ENCODE peak calls at places on chromosomes 11 and 22, in nine cellular contexts. One of them, this sample, is unnamed. For H3K9me3, the result is how much of the 10 kb centered on the place peaks cover.

GRCh38 chr22:44573451-44573850 is 75.4 kb upstream of the RTL6 start:
- DNase-seq in stomach: peak
- DNase-seq in spleen: no peak
- DNase-seq in prostate gland: no peak
- DNase-seq in esophagus muscularis mucosa: no peak
- DNase-seq in K562: no peak
- DNase-seq in HCT116: no peak
- DNase-seq in Panc1: no peak
- DNase-seq in transverse colon: no peak
- DNase-seq in this sample: no peak

GRCh38 chr22:49010086-49010863 is 817.4 kb downstream of the BRD1 start:
- DNase-seq in Panc1: no peak
- DNase-seq in stomach: peak
- DNase-seq in K562: no peak
- DNase-seq in spleen: peak
- DNase-seq in prostate gland: no peak
- DNase-seq in esophagus muscularis mucosa: peak
- DNase-seq in HCT116: no peak
- DNase-seq in transverse colon: no peak
- DNase-seq in this sample: no peak

GRCh38 chr11:28976801-28977145 is 868.6 kb downstream of the METTL15 start:
- DNase-seq in stomach: no peak
- DNase-seq in transverse colon: no peak
- DNase-seq in HCT116: no peak
- DNase-seq in K562: no peak
- DNase-seq in esophagus muscularis mucosa: no peak
- DNase-seq in prostate gland: no peak
- DNase-seq in Panc1: no peak
- DNase-seq in spleen: no peak
- DNase-seq in this sample: no peak

GRCh38 chr11:68591719-68592118 is 92.6 kb upstream of the GAL start:
- DNase-seq in transverse colon: no peak
- DNase-seq in spleen: no peak
- DNase-seq in stomach: no peak
- DNase-seq in prostate gland: no peak
- DNase-seq in Panc1: no peak
- DNase-seq in HCT116: no peak
- DNase-seq in K562: no peak
- DNase-seq in esophagus muscularis mucosa: no peak
- DNase-seq in this sample: no peak

GRCh38 chr11:45332486-45332934 is 46.4 kb upstream of the SYT13 start:
- DNase-seq in Panc1: no peak
- DNase-seq in HCT116: peak
- DNase-seq in transverse colon: peak
- DNase-seq in prostate gland: no peak
- DNase-seq in stomach: peak
- DNase-seq in spleen: no peak
- DNase-seq in K562: peak
- DNase-seq in esophagus muscularis mucosa: peak
- DNase-seq in this sample: no peak

GRCh38 chr22:38272373-38273134 is at the start of gene TMEM184B:
- DNase-seq in spleen: peak
- DNase-seq in transverse colon: peak
- DNase-seq in K562: peak
- DNase-seq in esophagus muscularis mucosa: no peak
- DNase-seq in Panc1: no peak
- DNase-seq in prostate gland: peak
- DNase-seq in stomach: peak
- DNase-seq in HCT116: peak
- DNase-seq in this sample: peak

GRCh38 chr22:49577168-49578060 is 250.3 kb downstream of the BRD1 start:
- DNase-seq in K562: no peak
- DNase-seq in Panc1: no peak
- DNase-seq in spleen: peak
- DNase-seq in esophagus muscularis mucosa: no peak
- DNase-seq in prostate gland: no peak
- DNase-seq in stomach: peak
- DNase-seq in HCT116: no peak
- DNase-seq in transverse colon: peak
- DNase-seq in this sample: no peak

GRCh38 chr11:11293798-11294611 is 59.0 kb downstream of the CSNK2A3 start:
- DNase-seq in spleen: no peak
- DNase-seq in Panc1: no peak
- DNase-seq in transverse colon: no peak
- DNase-seq in esophagus muscularis mucosa: no peak
- DNase-seq in stomach: no peak
- DNase-seq in K562: no peak
- DNase-seq in HCT116: no peak
- DNase-seq in prostate gland: no peak
- DNase-seq in this sample: no peak

GRCh38 chr11:82004537-82005213 is 729.0 kb downstream of the FAM181B start:
- DNase-seq in transverse colon: no peak
- DNase-seq in K562: no peak
- DNase-seq in prostate gland: no peak
- DNase-seq in spleen: no peak
- DNase-seq in Panc1: no peak
- DNase-seq in HCT116: no peak
- DNase-seq in stomach: no peak
- DNase-seq in esophagus muscularis mucosa: no peak
- DNase-seq in this sample: no peak

GRCh38 chr11:131658952-131659351 is 288.5 kb downstream of the NTM start:
- DNase-seq in spleen: no peak
- DNase-seq in transverse colon: no peak
- DNase-seq in esophagus muscularis mucosa: no peak
- DNase-seq in K562: no peak
- DNase-seq in HCT116: no peak
- DNase-seq in prostate gland: no peak
- DNase-seq in Panc1: no peak
- DNase-seq in stomach: no peak
- DNase-seq in this sample: no peak

GRCh38 chr11:103547009-103547408 is 437.8 kb downstream of the DYNC2H1 start:
- DNase-seq in spleen: no peak
- DNase-seq in esophagus muscularis mucosa: no peak
- DNase-seq in Panc1: no peak
- DNase-seq in prostate gland: no peak
- DNase-seq in transverse colon: no peak
- DNase-seq in HCT116: no peak
- DNase-seq in K562: no peak
- DNase-seq in stomach: no peak
- DNase-seq in this sample: no peak

GRCh38 chr11:72924568-72925190 is 110.5 kb downstream of the ATG16L2 start:
- DNase-seq in esophagus muscularis mucosa: no peak
- DNase-seq in prostate gland: no peak
- DNase-seq in K562: no peak
- DNase-seq in transverse colon: no peak
- DNase-seq in stomach: no peak
- DNase-seq in Panc1: peak
- DNase-seq in HCT116: peak
- DNase-seq in spleen: no peak
- DNase-seq in this sample: no peak

GRCh38 chr11:57899378-57899777 is 124.3 kb upstream of the OR9Q1 start:
- DNase-seq in Panc1: no peak
- DNase-seq in transverse colon: peak
- DNase-seq in esophagus muscularis mucosa: no peak
- DNase-seq in spleen: no peak
- DNase-seq in prostate gland: no peak
- DNase-seq in stomach: no peak
- DNase-seq in HCT116: no peak
- DNase-seq in K562: no peak
- DNase-seq in this sample: no peak

GRCh38 chr11:76859708-76860233 is 947 bp upstream of the ACER3 start:
- DNase-seq in spleen: no peak
- DNase-seq in esophagus muscularis mucosa: no peak
- DNase-seq in stomach: no peak
- DNase-seq in prostate gland: no peak
- DNase-seq in Panc1: no peak
- DNase-seq in transverse colon: no peak
- DNase-seq in HCT116: no peak
- DNase-seq in K562: no peak
- DNase-seq in this sample: no peak

GRCh38 chr11:74612877-74613276 is 20.5 kb downstream of the POLD3 start:
- DNase-seq in prostate gland: peak
- DNase-seq in esophagus muscularis mucosa: no peak
- DNase-seq in Panc1: no peak
- DNase-seq in K562: no peak
- DNase-seq in transverse colon: no peak
- DNase-seq in stomach: no peak
- DNase-seq in HCT116: no peak
- DNase-seq in spleen: no peak
- DNase-seq in this sample: no peak

GRCh38 chr22:23282089-23282501 is 101.8 kb downstream of the BCR start:
- DNase-seq in transverse colon: peak
- DNase-seq in esophagus muscularis mucosa: no peak
- DNase-seq in prostate gland: peak
- DNase-seq in HCT116: peak
- DNase-seq in stomach: peak
- DNase-seq in spleen: no peak
- DNase-seq in K562: no peak
- DNase-seq in Panc1: no peak
- DNase-seq in this sample: peak

GRCh38 chr22:36608987-36609386 is 80.0 kb upstream of the EIF3D start:
- DNase-seq in stomach: no peak
- DNase-seq in Panc1: no peak
- DNase-seq in transverse colon: no peak
- DNase-seq in HCT116: no peak
- DNase-seq in prostate gland: no peak
- DNase-seq in spleen: no peak
- DNase-seq in esophagus muscularis mucosa: no peak
- DNase-seq in K562: no peak
- DNase-seq in this sample: no peak

GRCh38 chr22:36611241-36611976 is 82.4 kb upstream of the EIF3D start:
- DNase-seq in spleen: no peak
- DNase-seq in transverse colon: no peak
- DNase-seq in esophagus muscularis mucosa: no peak
- DNase-seq in HCT116: no peak
- DNase-seq in Panc1: no peak
- DNase-seq in K562: no peak
- DNase-seq in prostate gland: no peak
- DNase-seq in stomach: no peak
- DNase-seq in this sample: no peak

GRCh38 chr22:36612458-36612857 is 83.5 kb upstream of the EIF3D start:
- DNase-seq in HCT116: no peak
- DNase-seq in stomach: no peak
- DNase-seq in esophagus muscularis mucosa: no peak
- DNase-seq in Panc1: no peak
- DNase-seq in transverse colon: no peak
- DNase-seq in spleen: no peak
- DNase-seq in prostate gland: no peak
- DNase-seq in K562: no peak
- DNase-seq in this sample: no peak

GRCh38 chr22:36610056-36610455 is 81.1 kb upstream of the EIF3D start:
- DNase-seq in Panc1: no peak
- DNase-seq in HCT116: no peak
- DNase-seq in stomach: no peak
- DNase-seq in esophagus muscularis mucosa: no peak
- DNase-seq in prostate gland: no peak
- DNase-seq in transverse colon: no peak
- DNase-seq in K562: no peak
- DNase-seq in spleen: no peak
- DNase-seq in this sample: no peak

GRCh38 chr22:36610567-36610966 is 81.6 kb upstream of the EIF3D start:
- DNase-seq in K562: no peak
- DNase-seq in stomach: no peak
- DNase-seq in HCT116: no peak
- DNase-seq in Panc1: no peak
- DNase-seq in transverse colon: no peak
- DNase-seq in prostate gland: no peak
- DNase-seq in esophagus muscularis mucosa: no peak
- DNase-seq in spleen: no peak
- DNase-seq in this sample: no peak
- H3K9me3 ChIP-seq in K562: under half
- H3K9me3 ChIP-seq in stomach: under half
- H3K9me3 ChIP-seq in HCT116: under half
- H3K9me3 ChIP-seq in Panc1: under half
- H3K9me3 ChIP-seq in transverse colon: under half
- H3K9me3 ChIP-seq in prostate gland: under half
- H3K9me3 ChIP-seq in esophagus muscularis mucosa: under half
- H3K9me3 ChIP-seq in spleen: under half
- H3K9me3 ChIP-seq in this sample: under half

GRCh38 chr11:80533463-80533862 is 1092.6 kb upstream of the TENM4 start:
- DNase-seq in prostate gland: no peak
- DNase-seq in stomach: no peak
- DNase-seq in Panc1: no peak
- DNase-seq in transverse colon: no peak
- DNase-seq in esophagus muscularis mucosa: no peak
- DNase-seq in K562: no peak
- DNase-seq in HCT116: no peak
- DNase-seq in spleen: no peak
- DNase-seq in this sample: no peak
- TF ChIP-seq POLR2AphosphoS5 in prostate gland: no peak
- TF ChIP-seq POLR2AphosphoS5 in stomach: no peak
- TF ChIP-seq POLR2AphosphoS5 in Panc1: no peak
- TF ChIP-seq POLR2AphosphoS5 in transverse colon: no peak
- TF ChIP-seq POLR2AphosphoS5 in esophagus muscularis mucosa: no peak
- TF ChIP-seq POLR2AphosphoS5 in K562: no peak
- TF ChIP-seq POLR2AphosphoS5 in HCT116: no peak
- TF ChIP-seq POLR2AphosphoS5 in spleen: no peak
- TF ChIP-seq POLR2AphosphoS5 in this sample: no peak

DNA sequence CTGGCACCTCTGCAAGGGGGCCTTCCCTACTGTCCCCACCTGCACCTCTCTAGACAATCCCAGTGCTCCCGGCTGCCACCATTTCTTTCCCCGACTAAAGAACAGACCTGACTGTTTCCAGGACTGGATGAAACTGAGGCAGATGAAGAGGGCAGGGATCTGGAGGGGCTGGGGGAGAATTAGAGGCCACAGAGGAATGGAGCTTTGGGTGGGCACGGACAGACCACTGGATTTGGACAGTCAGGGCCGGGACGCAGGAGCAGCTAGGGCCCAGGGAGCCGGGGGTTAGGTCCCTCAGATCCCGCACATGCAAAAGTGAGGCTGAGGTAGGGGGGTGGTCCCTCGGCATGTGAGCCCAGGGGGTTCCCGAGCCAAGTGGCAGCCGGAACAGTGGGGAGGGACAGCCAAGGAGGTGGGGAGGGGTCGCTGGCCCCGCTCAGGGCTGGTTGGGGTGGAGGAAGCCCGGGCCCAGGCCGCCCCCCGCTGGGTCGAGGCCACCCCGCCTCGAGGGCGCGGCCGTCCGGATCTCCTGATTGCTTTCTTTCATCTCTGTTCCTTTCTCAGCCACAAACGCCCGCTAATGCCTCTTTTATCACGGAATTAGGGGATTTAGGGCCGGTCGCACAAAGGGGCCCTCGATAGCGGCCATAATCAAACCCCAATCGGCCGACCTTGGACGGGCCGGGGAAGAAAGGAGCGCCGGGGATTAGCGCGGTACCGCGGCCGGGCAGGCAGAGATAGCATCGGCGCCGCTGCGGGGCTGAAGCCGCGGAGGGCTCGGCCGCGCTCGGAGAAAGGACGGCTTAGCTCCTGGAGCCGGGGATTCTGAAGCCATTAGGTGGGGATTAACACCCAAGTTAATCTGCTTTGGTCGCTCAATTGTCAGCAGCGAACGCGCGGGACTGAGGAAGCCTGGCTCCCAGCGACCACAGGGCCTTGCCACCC is 9.3 kb downstream of the SLC25A1 start:
- DNase-seq in K562: peak
- DNase-seq in Panc1: no peak
- DNase-seq in transverse colon: no peak
- DNase-seq in HCT116: no peak
- DNase-seq in prostate gland: no peak
- DNase-seq in esophagus muscularis mucosa: no peak
- DNase-seq in spleen: no peak
- DNase-seq in stomach: no peak
- DNase-seq in this sample: no peak
- H3K4me3 ChIP-seq in K562: peak
- H3K4me3 ChIP-seq in Panc1: peak
- H3K4me3 ChIP-seq in transverse colon: no peak
- H3K4me3 ChIP-seq in HCT116: no peak
- H3K4me3 ChIP-seq in prostate gland: no peak
- H3K4me3 ChIP-seq in esophagus muscularis mucosa: peak
- H3K4me3 ChIP-seq in spleen: peak
- H3K4me3 ChIP-seq in stomach: peak
- H3K4me3 ChIP-seq in this sample: peak

GRCh38 chr11:134643519-134644042 is 231.5 kb upstream of the B3GAT1 start:
- DNase-seq in spleen: no peak
- DNase-seq in esophagus muscularis mucosa: no peak
- DNase-seq in prostate gland: no peak
- DNase-seq in transverse colon: no peak
- DNase-seq in Panc1: no peak
- DNase-seq in stomach: no peak
- DNase-seq in K562: no peak
- DNase-seq in HCT116: no peak
- DNase-seq in this sample: no peak
- H3K9me3 ChIP-seq in spleen: under half
- H3K9me3 ChIP-seq in esophagus muscularis mucosa: under half
- H3K9me3 ChIP-seq in prostate gland: under half
- H3K9me3 ChIP-seq in transverse colon: under half
- H3K9me3 ChIP-seq in Panc1: under half
- H3K9me3 ChIP-seq in stomach: under half
- H3K9me3 ChIP-seq in K562: under half
- H3K9me3 ChIP-seq in HCT116: under half
- H3K9me3 ChIP-seq in this sample: under half